ENCODE peak calls at places on chromosomes 2 and 18, in ten cellular contexts. M is bronchial epithelial cell, Y is GM12865, E is NB4, P is colonic mucosa, B is fibroblast of lung, K is H9, G is GM20000, J is astrocyte of the spinal cord, Q is sigmoid colon. S is an unnamed sample.

GRCh38 chr2:67295851-67296250 is 101.3 kb upstream of the ETAA1 start:
- DNase-seq in M (peak; percentile 61), Y (no peak), E (no peak), P (no peak), B (no peak), K (no peak), G (no peak), J (no peak), Q (no peak), S (no peak)

GRCh38 chr2:26976242-26976641 is 5.8 kb downstream of the MAPRE3 start:
- DNase-seq in M (no peak), Y (no peak), E (no peak), P (no peak), B (peak; percentile 45), K (no peak), G (no peak), J (no peak), Q (no peak), S (no peak)

GRCh38 chr18:41966943-41967342 is 11.9 kb downstream of the PIK3C3 start:
- DNase-seq in M (no peak), Y (no peak), E (no peak), P (no peak), B (no peak), K (no peak), G (no peak), J (no peak), Q (no peak), S (no peak)

GRCh38 chr2:20590704-20591515 is 60.0 kb downstream of the HS1BP3 start:
- DNase-seq in M (no peak), Y (no peak), E (no peak), P (no peak), B (peak; percentile 56), K (no peak), G (no peak), J (no peak), Q (peak; percentile 74), S (no peak)

GRCh38 chr2:170224692-170225091 is 46.7 kb downstream of the MYO3B start:
- DNase-seq in M (no peak), Y (no peak), E (no peak), P (no peak), B (peak; percentile 49), K (no peak), G (no peak), J (no peak), Q (no peak), S (no peak)

GRCh38 chr2:7835693-7836680 is 845.9 kb upstream of the ID2 start:
- DNase-seq in M (peak; percentile 35), Y (peak; percentile 87), E (peak; percentile 45), P (no peak), B (no peak), K (no peak), G (peak; percentile 42), J (peak; percentile 22), Q (no peak), S (peak; percentile 46)

GRCh38 chr2:117714110-117714509 is 100.4 kb upstream of the DDX18 start:
- DNase-seq in M (no peak), Y (no peak), E (no peak), P (no peak), B (no peak), K (no peak), G (no peak), J (no peak), Q (no peak), S (no peak)

GRCh38 chr2:159872353-159872752 is 74.3 kb upstream of the CD302 start:
- DNase-seq in M (no peak), Y (no peak), E (no peak), P (no peak), B (no peak), K (no peak), G (no peak), J (no peak), Q (no peak), S (no peak)

GRCh38 chr2:235968616-235969324 is 199.4 kb downstream of the GBX2 start:
- DNase-seq in M (no peak), Y (no peak), E (peak; percentile 96), P (no peak), B (no peak), K (peak; percentile 19), G (no peak), J (no peak), Q (peak; percentile 41), S (no peak)

GRCh38 chr2:230793573-230794359 is 71.0 kb upstream of the ITM2C start:
- DNase-seq in M (peak; percentile 99), Y (peak; percentile 66), E (peak; percentile 97), P (peak; percentile 51), B (peak; percentile 99), K (no peak), G (peak; percentile 44), J (peak; percentile 99), Q (peak; percentile 92), S (peak; percentile 36)

GRCh38 chr18:46190667-46191066 is 86.5 kb downstream of the HAUS1 start:
- DNase-seq in M (no peak), Y (no peak), E (no peak), P (no peak), B (no peak), K (no peak), G (no peak), J (no peak), Q (no peak), S (no peak)

GRCh38 chr2:233462202-233462785 is 104.3 kb downstream of the USP40 start:
- DNase-seq in M (no peak), Y (no peak), E (no peak), P (no peak), B (no peak), K (no peak), G (no peak), J (no peak), Q (no peak), S (no peak)

GRCh38 chr2:8334866-8335325 is 347.0 kb upstream of the ID2 start:
- DNase-seq in M (no peak), Y (no peak), E (peak; percentile 50), P (no peak), B (no peak), K (no peak), G (no peak), J (no peak), Q (no peak), S (no peak)

GRCh38 chr2:44668336-44668735 is 273.2 kb upstream of the SIX3 start:
- DNase-seq in M (peak; percentile 8), Y (peak; percentile 47), E (peak; percentile 45), P (no peak), B (no peak), K (no peak), G (peak; percentile 29), J (no peak), Q (no peak), S (peak; percentile 37)

GRCh38 chr2:42841344-42841743 is 49.0 kb upstream of the HAAO start:
- DNase-seq in M (no peak), Y (no peak), E (no peak), P (no peak), B (no peak), K (no peak), G (no peak), J (no peak), Q (no peak), S (no peak)

GRCh38 chr2:190405069-190405468 is 3.1 kb upstream of the MFSD6 start:
- DNase-seq in M (peak; percentile 73), Y (no peak), E (peak; percentile 24), P (no peak), B (no peak), K (no peak), G (no peak), J (no peak), Q (no peak), S (no peak)

GRCh38 chr2:161223139-161223732 is 63.0 kb downstream of the TANK start:
- DNase-seq in M (peak; percentile 61), Y (peak; percentile 58), E (peak; percentile 56), P (no peak), B (peak; percentile 71), K (no peak), G (no peak), J (peak; percentile 66), Q (no peak), S (no peak)

GRCh38 chr2:24972315-24972958 is 682 bp upstream of the DNAJC27 start:
- DNase-seq in M (peak; percentile 38), Y (peak; percentile 57), E (peak; percentile 70), P (peak; percentile 50), B (peak; percentile 44), K (no peak), G (peak; percentile 34), J (peak; percentile 50), Q (peak; percentile 64), S (peak; percentile 36)
- TF ChIP-seq CTCF in M (no peak), Y (no peak), E (no peak), P (no peak), B (no peak), K (no peak), G (no peak), J (no peak), Q (no peak), S (no peak)

DNA sequence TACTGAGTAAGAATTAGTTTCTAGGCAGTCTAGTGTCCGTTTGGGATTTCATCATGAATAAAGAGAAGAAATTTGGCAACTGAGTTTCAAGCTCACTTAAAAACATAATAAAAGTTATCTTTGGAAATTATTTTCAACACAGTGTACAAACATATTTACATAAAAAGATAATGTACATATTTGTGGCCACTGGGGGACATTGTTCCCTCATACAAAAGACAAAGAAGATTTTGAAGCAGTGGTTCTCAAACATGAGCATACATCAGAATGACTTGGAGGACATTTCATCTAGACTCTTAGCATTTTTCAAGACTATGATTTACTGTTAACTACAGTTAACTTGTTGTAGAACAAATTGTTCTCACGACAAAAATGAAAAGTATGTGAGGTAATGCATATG is 15.7 kb upstream of the TTC21B start:
- DNase-seq in M (peak; percentile 17), Y (no peak), E (no peak), P (no peak), B (peak; percentile 4), K (no peak), G (no peak), J (no peak), Q (no peak), S (no peak)
- TF ChIP-seq CTCF in M (no peak), Y (no peak), E (no peak), P (no peak), B (no peak), K (no peak), G (no peak), J (no peak), Q (no peak), S (no peak)

GRCh38 chr18:59959606-59960005 is 59.8 kb downstream of the PMAIP1 start:
- DNase-seq in M (no peak), Y (peak; percentile 13), E (no peak), P (no peak), B (no peak), K (no peak), G (no peak), J (no peak), Q (no peak), S (no peak)
- TF ChIP-seq CTCF in M (no peak), Y (no peak), E (no peak), P (no peak), B (no peak), K (no peak), G (no peak), J (no peak), Q (no peak), S (no peak)

DNA sequence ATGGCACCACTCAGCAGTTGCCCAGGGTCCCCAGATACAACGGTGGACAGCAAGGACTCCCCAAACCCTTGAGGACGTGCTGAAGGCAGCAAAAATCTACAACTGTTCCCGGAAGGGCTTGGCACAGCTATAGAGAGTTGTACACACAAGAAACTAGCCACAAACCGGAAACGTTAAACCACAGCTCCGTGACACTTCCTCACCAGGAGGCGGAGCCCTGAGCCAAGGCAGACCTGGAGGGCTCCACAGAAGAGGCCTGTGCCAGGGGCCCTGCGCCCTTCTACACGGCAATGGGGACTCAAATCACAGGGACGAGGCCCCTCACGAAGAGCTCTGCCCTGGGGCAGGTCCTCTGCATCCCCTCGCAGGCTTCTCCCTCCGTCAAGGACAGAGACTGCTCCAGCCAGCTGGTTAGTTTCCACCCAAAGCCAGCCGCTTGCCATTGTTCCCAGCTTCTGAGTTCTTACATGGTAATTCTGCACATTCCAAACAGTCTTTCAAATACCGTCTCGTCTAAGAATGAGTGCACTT is 133.3 kb downstream of the HDAC4 start:
- DNase-seq in M (peak; percentile 74), Y (peak; percentile 90), E (peak; percentile 97), P (peak; percentile 89), B (peak; percentile 80), K (no peak), G (peak; percentile 86), J (peak; percentile 88), Q (peak; percentile 87), S (peak; percentile 85)
- TF ChIP-seq CTCF in M (peak; percentile 64), Y (peak; percentile 50), E (peak; percentile 8), P (no peak), B (peak; percentile 48), K (peak; percentile 33), G (peak; percentile 31), J (peak; percentile 46), Q (no peak), S (peak; percentile 49)